ENCODE peak calls at places on chromosomes 16 and 17, in nine cellular contexts. One of them, this sample, is unnamed.

GRCh38 chr17:75356260-75356937 is 49.1 kb downstream of the GRB2 start:
- DNase-seq in DMS153: no peak
- DNase-seq in activated naive CD4-positive, alpha-beta T cell: no peak
- DNase-seq in stimulated activated CD4-positive, alpha-beta T cell treated with anti-CD3 and anti-CD28 coated beads, Interleukin-4, amount 100 ng/mL, for 1 hour: no peak
- DNase-seq in fibroblast of mammary gland: no peak
- DNase-seq in retinal pigment epithelial cell: no peak
- DNase-seq in stimulated activated CD8-positive, alpha-beta memory T cell treated with anti-CD3 and anti-CD28 coated beads, Interleukin-7, amount 100 ng/mL, for 4 hours: no peak
- DNase-seq in cardiac fibroblast: peak
- DNase-seq in ACHN: no peak
- DNase-seq in this sample: no peak

GRCh38 chr17:38421224-38421841 is 6.9 kb upstream of the ARHGAP23 start:
- DNase-seq in DMS153: no peak
- DNase-seq in retinal pigment epithelial cell: no peak
- DNase-seq in ACHN: no peak
- DNase-seq in stimulated activated CD8-positive, alpha-beta memory T cell treated with anti-CD3 and anti-CD28 coated beads, Interleukin-7, amount 100 ng/mL, for 4 hours: no peak
- DNase-seq in fibroblast of mammary gland: peak
- DNase-seq in activated naive CD4-positive, alpha-beta T cell: no peak
- DNase-seq in cardiac fibroblast: peak
- DNase-seq in stimulated activated CD4-positive, alpha-beta T cell treated with anti-CD3 and anti-CD28 coated beads, Interleukin-4, amount 100 ng/mL, for 1 hour: no peak
- DNase-seq in this sample: no peak

GRCh38 chr16:1042076-1042744 is 30.3 kb upstream of the SSTR5 start:
- DNase-seq in DMS153: no peak
- DNase-seq in stimulated activated CD4-positive, alpha-beta T cell treated with anti-CD3 and anti-CD28 coated beads, Interleukin-4, amount 100 ng/mL, for 1 hour: no peak
- DNase-seq in fibroblast of mammary gland: no peak
- DNase-seq in retinal pigment epithelial cell: no peak
- DNase-seq in activated naive CD4-positive, alpha-beta T cell: no peak
- DNase-seq in cardiac fibroblast: no peak
- DNase-seq in stimulated activated CD8-positive, alpha-beta memory T cell treated with anti-CD3 and anti-CD28 coated beads, Interleukin-7, amount 100 ng/mL, for 4 hours: no peak
- DNase-seq in ACHN: no peak
- DNase-seq in this sample: no peak

GRCh38 chr16:53100131-53100748 is 45.4 kb downstream of the CHD9 start:
- DNase-seq in ACHN: no peak
- DNase-seq in stimulated activated CD8-positive, alpha-beta memory T cell treated with anti-CD3 and anti-CD28 coated beads, Interleukin-7, amount 100 ng/mL, for 4 hours: no peak
- DNase-seq in DMS153: no peak
- DNase-seq in cardiac fibroblast: no peak
- DNase-seq in activated naive CD4-positive, alpha-beta T cell: no peak
- DNase-seq in retinal pigment epithelial cell: no peak
- DNase-seq in stimulated activated CD4-positive, alpha-beta T cell treated with anti-CD3 and anti-CD28 coated beads, Interleukin-4, amount 100 ng/mL, for 1 hour: no peak
- DNase-seq in fibroblast of mammary gland: no peak
- DNase-seq in this sample: no peak

GRCh38 chr16:59881366-59881765 is 1147.2 kb upstream of the GOT2 start:
- DNase-seq in stimulated activated CD4-positive, alpha-beta T cell treated with anti-CD3 and anti-CD28 coated beads, Interleukin-4, amount 100 ng/mL, for 1 hour: no peak
- DNase-seq in cardiac fibroblast: no peak
- DNase-seq in DMS153: no peak
- DNase-seq in stimulated activated CD8-positive, alpha-beta memory T cell treated with anti-CD3 and anti-CD28 coated beads, Interleukin-7, amount 100 ng/mL, for 4 hours: no peak
- DNase-seq in fibroblast of mammary gland: no peak
- DNase-seq in retinal pigment epithelial cell: no peak
- DNase-seq in activated naive CD4-positive, alpha-beta T cell: no peak
- DNase-seq in ACHN: no peak
- DNase-seq in this sample: no peak

GRCh38 chr16:82846806-82847205 is 220.0 kb downstream of the CDH13 start:
- DNase-seq in retinal pigment epithelial cell: no peak
- DNase-seq in ACHN: no peak
- DNase-seq in DMS153: no peak
- DNase-seq in cardiac fibroblast: no peak
- DNase-seq in activated naive CD4-positive, alpha-beta T cell: no peak
- DNase-seq in stimulated activated CD4-positive, alpha-beta T cell treated with anti-CD3 and anti-CD28 coated beads, Interleukin-4, amount 100 ng/mL, for 1 hour: no peak
- DNase-seq in fibroblast of mammary gland: peak
- DNase-seq in stimulated activated CD8-positive, alpha-beta memory T cell treated with anti-CD3 and anti-CD28 coated beads, Interleukin-7, amount 100 ng/mL, for 4 hours: no peak
- DNase-seq in this sample: no peak

GRCh38 chr16:56264609-56264972 is 73.3 kb downstream of the GNAO1 start:
- DNase-seq in retinal pigment epithelial cell: no peak
- DNase-seq in cardiac fibroblast: no peak
- DNase-seq in DMS153: no peak
- DNase-seq in stimulated activated CD4-positive, alpha-beta T cell treated with anti-CD3 and anti-CD28 coated beads, Interleukin-4, amount 100 ng/mL, for 1 hour: no peak
- DNase-seq in fibroblast of mammary gland: no peak
- DNase-seq in ACHN: no peak
- DNase-seq in activated naive CD4-positive, alpha-beta T cell: no peak
- DNase-seq in stimulated activated CD8-positive, alpha-beta memory T cell treated with anti-CD3 and anti-CD28 coated beads, Interleukin-7, amount 100 ng/mL, for 4 hours: no peak
- DNase-seq in this sample: no peak

GRCh38 chr16:75616541-75617010 is 6.5 kb downstream of the ADAT1 start:
- DNase-seq in cardiac fibroblast: no peak
- DNase-seq in activated naive CD4-positive, alpha-beta T cell: no peak
- DNase-seq in fibroblast of mammary gland: no peak
- DNase-seq in ACHN: no peak
- DNase-seq in stimulated activated CD4-positive, alpha-beta T cell treated with anti-CD3 and anti-CD28 coated beads, Interleukin-4, amount 100 ng/mL, for 1 hour: no peak
- DNase-seq in DMS153: no peak
- DNase-seq in retinal pigment epithelial cell: no peak
- DNase-seq in stimulated activated CD8-positive, alpha-beta memory T cell treated with anti-CD3 and anti-CD28 coated beads, Interleukin-7, amount 100 ng/mL, for 4 hours: no peak
- DNase-seq in this sample: no peak

GRCh38 chr16:31265329-31266245 is 5.8 kb downstream of the ITGAM start:
- DNase-seq in retinal pigment epithelial cell: no peak
- DNase-seq in cardiac fibroblast: no peak
- DNase-seq in fibroblast of mammary gland: peak
- DNase-seq in ACHN: peak
- DNase-seq in activated naive CD4-positive, alpha-beta T cell: peak
- DNase-seq in stimulated activated CD8-positive, alpha-beta memory T cell treated with anti-CD3 and anti-CD28 coated beads, Interleukin-7, amount 100 ng/mL, for 4 hours: peak
- DNase-seq in stimulated activated CD4-positive, alpha-beta T cell treated with anti-CD3 and anti-CD28 coated beads, Interleukin-4, amount 100 ng/mL, for 1 hour: peak
- DNase-seq in DMS153: no peak
- DNase-seq in this sample: peak

GRCh38 chr16:6428861-6429260 is 903.8 kb upstream of the RBFOX1 start:
- DNase-seq in DMS153: peak
- DNase-seq in retinal pigment epithelial cell: no peak
- DNase-seq in cardiac fibroblast: no peak
- DNase-seq in stimulated activated CD8-positive, alpha-beta memory T cell treated with anti-CD3 and anti-CD28 coated beads, Interleukin-7, amount 100 ng/mL, for 4 hours: no peak
- DNase-seq in ACHN: no peak
- DNase-seq in stimulated activated CD4-positive, alpha-beta T cell treated with anti-CD3 and anti-CD28 coated beads, Interleukin-4, amount 100 ng/mL, for 1 hour: no peak
- DNase-seq in fibroblast of mammary gland: no peak
- DNase-seq in activated naive CD4-positive, alpha-beta T cell: no peak
- DNase-seq in this sample: no peak

GRCh38 chr16:86894168-86894567 is 315.8 kb downstream of the FOXL1 start:
- DNase-seq in DMS153: no peak
- DNase-seq in ACHN: no peak
- DNase-seq in stimulated activated CD4-positive, alpha-beta T cell treated with anti-CD3 and anti-CD28 coated beads, Interleukin-4, amount 100 ng/mL, for 1 hour: no peak
- DNase-seq in stimulated activated CD8-positive, alpha-beta memory T cell treated with anti-CD3 and anti-CD28 coated beads, Interleukin-7, amount 100 ng/mL, for 4 hours: no peak
- DNase-seq in retinal pigment epithelial cell: no peak
- DNase-seq in activated naive CD4-positive, alpha-beta T cell: no peak
- DNase-seq in fibroblast of mammary gland: no peak
- DNase-seq in cardiac fibroblast: no peak
- DNase-seq in this sample: no peak

GRCh38 chr17:83193336-83194188 is 114.2 kb downstream of the METRNL start:
- DNase-seq in retinal pigment epithelial cell: no peak
- DNase-seq in DMS153: no peak
- DNase-seq in stimulated activated CD4-positive, alpha-beta T cell treated with anti-CD3 and anti-CD28 coated beads, Interleukin-4, amount 100 ng/mL, for 1 hour: no peak
- DNase-seq in fibroblast of mammary gland: peak
- DNase-seq in activated naive CD4-positive, alpha-beta T cell: no peak
- DNase-seq in stimulated activated CD8-positive, alpha-beta memory T cell treated with anti-CD3 and anti-CD28 coated beads, Interleukin-7, amount 100 ng/mL, for 4 hours: no peak
- DNase-seq in cardiac fibroblast: no peak
- DNase-seq in ACHN: no peak
- DNase-seq in this sample: no peak

GRCh38 chr17:77709594-77709993 is 248.9 kb upstream of the TNRC6C start:
- DNase-seq in fibroblast of mammary gland: no peak
- DNase-seq in activated naive CD4-positive, alpha-beta T cell: no peak
- DNase-seq in cardiac fibroblast: no peak
- DNase-seq in stimulated activated CD4-positive, alpha-beta T cell treated with anti-CD3 and anti-CD28 coated beads, Interleukin-4, amount 100 ng/mL, for 1 hour: no peak
- DNase-seq in stimulated activated CD8-positive, alpha-beta memory T cell treated with anti-CD3 and anti-CD28 coated beads, Interleukin-7, amount 100 ng/mL, for 4 hours: no peak
- DNase-seq in ACHN: no peak
- DNase-seq in DMS153: no peak
- DNase-seq in retinal pigment epithelial cell: no peak
- DNase-seq in this sample: no peak

GRCh38 chr16:69567031-69567680 is 1.4 kb downstream of the NFAT5 start:
- DNase-seq in ACHN: peak
- DNase-seq in retinal pigment epithelial cell: no peak
- DNase-seq in activated naive CD4-positive, alpha-beta T cell: no peak
- DNase-seq in cardiac fibroblast: no peak
- DNase-seq in DMS153: no peak
- DNase-seq in fibroblast of mammary gland: no peak
- DNase-seq in stimulated activated CD8-positive, alpha-beta memory T cell treated with anti-CD3 and anti-CD28 coated beads, Interleukin-7, amount 100 ng/mL, for 4 hours: no peak
- DNase-seq in stimulated activated CD4-positive, alpha-beta T cell treated with anti-CD3 and anti-CD28 coated beads, Interleukin-4, amount 100 ng/mL, for 1 hour: no peak
- DNase-seq in this sample: peak

GRCh38 chr17:48149174-48150106 is 41.9 kb downstream of the SNX11 start:
- DNase-seq in stimulated activated CD4-positive, alpha-beta T cell treated with anti-CD3 and anti-CD28 coated beads, Interleukin-4, amount 100 ng/mL, for 1 hour: no peak
- DNase-seq in activated naive CD4-positive, alpha-beta T cell: no peak
- DNase-seq in stimulated activated CD8-positive, alpha-beta memory T cell treated with anti-CD3 and anti-CD28 coated beads, Interleukin-7, amount 100 ng/mL, for 4 hours: no peak
- DNase-seq in ACHN: no peak
- DNase-seq in retinal pigment epithelial cell: no peak
- DNase-seq in cardiac fibroblast: no peak
- DNase-seq in DMS153: no peak
- DNase-seq in fibroblast of mammary gland: no peak
- DNase-seq in this sample: no peak

GRCh38 chr17:66637491-66637890 is 197.4 kb upstream of the CACNG5 start:
- DNase-seq in DMS153: no peak
- DNase-seq in fibroblast of mammary gland: no peak
- DNase-seq in activated naive CD4-positive, alpha-beta T cell: no peak
- DNase-seq in stimulated activated CD4-positive, alpha-beta T cell treated with anti-CD3 and anti-CD28 coated beads, Interleukin-4, amount 100 ng/mL, for 1 hour: no peak
- DNase-seq in retinal pigment epithelial cell: no peak
- DNase-seq in cardiac fibroblast: no peak
- DNase-seq in stimulated activated CD8-positive, alpha-beta memory T cell treated with anti-CD3 and anti-CD28 coated beads, Interleukin-7, amount 100 ng/mL, for 4 hours: no peak
- DNase-seq in ACHN: no peak
- DNase-seq in this sample: peak

GRCh38 chr17:44203731-44204452 is 4.2 kb upstream of the ATXN7L3 start:
- DNase-seq in activated naive CD4-positive, alpha-beta T cell: no peak
- DNase-seq in stimulated activated CD4-positive, alpha-beta T cell treated with anti-CD3 and anti-CD28 coated beads, Interleukin-4, amount 100 ng/mL, for 1 hour: peak
- DNase-seq in DMS153: peak
- DNase-seq in retinal pigment epithelial cell: no peak
- DNase-seq in stimulated activated CD8-positive, alpha-beta memory T cell treated with anti-CD3 and anti-CD28 coated beads, Interleukin-7, amount 100 ng/mL, for 4 hours: no peak
- DNase-seq in ACHN: peak
- DNase-seq in fibroblast of mammary gland: peak
- DNase-seq in cardiac fibroblast: peak
- DNase-seq in this sample: no peak

GRCh38 chr16:67530013-67530939 is 1.6 kb downstream of the RIPOR1 start:
- DNase-seq in cardiac fibroblast: peak
- DNase-seq in DMS153: no peak
- DNase-seq in fibroblast of mammary gland: peak
- DNase-seq in activated naive CD4-positive, alpha-beta T cell: no peak
- DNase-seq in stimulated activated CD8-positive, alpha-beta memory T cell treated with anti-CD3 and anti-CD28 coated beads, Interleukin-7, amount 100 ng/mL, for 4 hours: no peak
- DNase-seq in stimulated activated CD4-positive, alpha-beta T cell treated with anti-CD3 and anti-CD28 coated beads, Interleukin-4, amount 100 ng/mL, for 1 hour: peak
- DNase-seq in ACHN: peak
- DNase-seq in retinal pigment epithelial cell: no peak
- DNase-seq in this sample: no peak

GRCh38 chr16:6193718-6194117 is 1096.1 kb upstream of the EEF2KMT start:
- DNase-seq in ACHN: peak
- DNase-seq in DMS153: no peak
- DNase-seq in cardiac fibroblast: no peak
- DNase-seq in retinal pigment epithelial cell: no peak
- DNase-seq in fibroblast of mammary gland: no peak
- DNase-seq in stimulated activated CD8-positive, alpha-beta memory T cell treated with anti-CD3 and anti-CD28 coated beads, Interleukin-7, amount 100 ng/mL, for 4 hours: no peak
- DNase-seq in stimulated activated CD4-positive, alpha-beta T cell treated with anti-CD3 and anti-CD28 coated beads, Interleukin-4, amount 100 ng/mL, for 1 hour: no peak
- DNase-seq in activated naive CD4-positive, alpha-beta T cell: no peak
- DNase-seq in this sample: peak

GRCh38 chr16:87687571-87687910 is 78.2 kb downstream of the KLHDC4 start:
- DNase-seq in ACHN: no peak
- DNase-seq in retinal pigment epithelial cell: no peak
- DNase-seq in cardiac fibroblast: no peak
- DNase-seq in stimulated activated CD4-positive, alpha-beta T cell treated with anti-CD3 and anti-CD28 coated beads, Interleukin-4, amount 100 ng/mL, for 1 hour: no peak
- DNase-seq in fibroblast of mammary gland: no peak
- DNase-seq in DMS153: no peak
- DNase-seq in activated naive CD4-positive, alpha-beta T cell: no peak
- DNase-seq in stimulated activated CD8-positive, alpha-beta memory T cell treated with anti-CD3 and anti-CD28 coated beads, Interleukin-7, amount 100 ng/mL, for 4 hours: no peak
- DNase-seq in this sample: no peak

GRCh38 chr16:81483064-81483969 is 38.7 kb downstream of the CMIP start:
- DNase-seq in cardiac fibroblast: no peak
- DNase-seq in DMS153: no peak
- DNase-seq in activated naive CD4-positive, alpha-beta T cell: no peak
- DNase-seq in ACHN: no peak
- DNase-seq in stimulated activated CD4-positive, alpha-beta T cell treated with anti-CD3 and anti-CD28 coated beads, Interleukin-4, amount 100 ng/mL, for 1 hour: no peak
- DNase-seq in stimulated activated CD8-positive, alpha-beta memory T cell treated with anti-CD3 and anti-CD28 coated beads, Interleukin-7, amount 100 ng/mL, for 4 hours: no peak
- DNase-seq in retinal pigment epithelial cell: no peak
- DNase-seq in fibroblast of mammary gland: peak
- DNase-seq in this sample: no peak

GRCh38 chr16:56999409-57000270 is 10.3 kb downstream of the NLRC5 start:
- DNase-seq in ACHN: no peak
- DNase-seq in DMS153: no peak
- DNase-seq in fibroblast of mammary gland: no peak
- DNase-seq in stimulated activated CD4-positive, alpha-beta T cell treated with anti-CD3 and anti-CD28 coated beads, Interleukin-4, amount 100 ng/mL, for 1 hour: peak
- DNase-seq in stimulated activated CD8-positive, alpha-beta memory T cell treated with anti-CD3 and anti-CD28 coated beads, Interleukin-7, amount 100 ng/mL, for 4 hours: no peak
- DNase-seq in activated naive CD4-positive, alpha-beta T cell: no peak
- DNase-seq in retinal pigment epithelial cell: no peak
- DNase-seq in cardiac fibroblast: no peak
- DNase-seq in this sample: no peak

GRCh38 chr16:705748-706188 is at the start of gene FBXL16:
- DNase-seq in fibroblast of mammary gland: no peak
- DNase-seq in cardiac fibroblast: no peak
- DNase-seq in DMS153: peak
- DNase-seq in stimulated activated CD4-positive, alpha-beta T cell treated with anti-CD3 and anti-CD28 coated beads, Interleukin-4, amount 100 ng/mL, for 1 hour: no peak
- DNase-seq in ACHN: no peak
- DNase-seq in stimulated activated CD8-positive, alpha-beta memory T cell treated with anti-CD3 and anti-CD28 coated beads, Interleukin-7, amount 100 ng/mL, for 4 hours: no peak
- DNase-seq in retinal pigment epithelial cell: no peak
- DNase-seq in activated naive CD4-positive, alpha-beta T cell: no peak
- DNase-seq in this sample: no peak

GRCh38 chr16:54212893-54213292 is 73.7 kb downstream of the IRX3 start:
- DNase-seq in cardiac fibroblast: no peak
- DNase-seq in retinal pigment epithelial cell: no peak
- DNase-seq in DMS153: no peak
- DNase-seq in stimulated activated CD4-positive, alpha-beta T cell treated with anti-CD3 and anti-CD28 coated beads, Interleukin-4, amount 100 ng/mL, for 1 hour: no peak
- DNase-seq in ACHN: no peak
- DNase-seq in fibroblast of mammary gland: no peak
- DNase-seq in stimulated activated CD8-positive, alpha-beta memory T cell treated with anti-CD3 and anti-CD28 coated beads, Interleukin-7, amount 100 ng/mL, for 4 hours: no peak
- DNase-seq in activated naive CD4-positive, alpha-beta T cell: no peak
- DNase-seq in this sample: no peak

GRCh38 chr17:36640346-36640745 is 39.0 kb downstream of the MRM1 start:
- DNase-seq in activated naive CD4-positive, alpha-beta T cell: no peak
- DNase-seq in DMS153: no peak
- DNase-seq in ACHN: no peak
- DNase-seq in stimulated activated CD8-positive, alpha-beta memory T cell treated with anti-CD3 and anti-CD28 coated beads, Interleukin-7, amount 100 ng/mL, for 4 hours: no peak
- DNase-seq in cardiac fibroblast: no peak
- DNase-seq in stimulated activated CD4-positive, alpha-beta T cell treated with anti-CD3 and anti-CD28 coated beads, Interleukin-4, amount 100 ng/mL, for 1 hour: no peak
- DNase-seq in retinal pigment epithelial cell: no peak
- DNase-seq in fibroblast of mammary gland: no peak
- DNase-seq in this sample: no peak

GRCh38 chr17:21545051-21545450 is 147.3 kb upstream of the KCNJ18 start:
- DNase-seq in stimulated activated CD4-positive, alpha-beta T cell treated with anti-CD3 and anti-CD28 coated beads, Interleukin-4, amount 100 ng/mL, for 1 hour: no peak
- DNase-seq in stimulated activated CD8-positive, alpha-beta memory T cell treated with anti-CD3 and anti-CD28 coated beads, Interleukin-7, amount 100 ng/mL, for 4 hours: no peak
- DNase-seq in cardiac fibroblast: no peak
- DNase-seq in DMS153: no peak
- DNase-seq in retinal pigment epithelial cell: no peak
- DNase-seq in activated naive CD4-positive, alpha-beta T cell: no peak
- DNase-seq in fibroblast of mammary gland: no peak
- DNase-seq in ACHN: no peak
- DNase-seq in this sample: no peak

GRCh38 chr16:85473909-85474640 is 139.0 kb upstream of the GSE1 start:
- DNase-seq in activated naive CD4-positive, alpha-beta T cell: no peak
- DNase-seq in fibroblast of mammary gland: peak
- DNase-seq in stimulated activated CD8-positive, alpha-beta memory T cell treated with anti-CD3 and anti-CD28 coated beads, Interleukin-7, amount 100 ng/mL, for 4 hours: no peak
- DNase-seq in retinal pigment epithelial cell: no peak
- DNase-seq in DMS153: peak
- DNase-seq in cardiac fibroblast: no peak
- DNase-seq in ACHN: no peak
- DNase-seq in stimulated activated CD4-positive, alpha-beta T cell treated with anti-CD3 and anti-CD28 coated beads, Interleukin-4, amount 100 ng/mL, for 1 hour: no peak
- DNase-seq in this sample: no peak

GRCh38 chr17:76714336-76714735 is 3.6 kb upstream of the MXRA7 start:
- DNase-seq in DMS153: no peak
- DNase-seq in stimulated activated CD4-positive, alpha-beta T cell treated with anti-CD3 and anti-CD28 coated beads, Interleukin-4, amount 100 ng/mL, for 1 hour: no peak
- DNase-seq in retinal pigment epithelial cell: no peak
- DNase-seq in cardiac fibroblast: no peak
- DNase-seq in ACHN: no peak
- DNase-seq in stimulated activated CD8-positive, alpha-beta memory T cell treated with anti-CD3 and anti-CD28 coated beads, Interleukin-7, amount 100 ng/mL, for 4 hours: no peak
- DNase-seq in fibroblast of mammary gland: no peak
- DNase-seq in activated naive CD4-positive, alpha-beta T cell: no peak
- DNase-seq in this sample: no peak

GRCh38 chr16:47067203-47067602 is 76.5 kb downstream of the NETO2 start:
- DNase-seq in activated naive CD4-positive, alpha-beta T cell: no peak
- DNase-seq in DMS153: no peak
- DNase-seq in stimulated activated CD8-positive, alpha-beta memory T cell treated with anti-CD3 and anti-CD28 coated beads, Interleukin-7, amount 100 ng/mL, for 4 hours: no peak
- DNase-seq in stimulated activated CD4-positive, alpha-beta T cell treated with anti-CD3 and anti-CD28 coated beads, Interleukin-4, amount 100 ng/mL, for 1 hour: no peak
- DNase-seq in cardiac fibroblast: no peak
- DNase-seq in ACHN: no peak
- DNase-seq in fibroblast of mammary gland: no peak
- DNase-seq in retinal pigment epithelial cell: no peak
- DNase-seq in this sample: no peak

GRCh38 chr17:82301916-82302497 is 15.4 kb downstream of the CD7 start:
- DNase-seq in stimulated activated CD8-positive, alpha-beta memory T cell treated with anti-CD3 and anti-CD28 coated beads, Interleukin-7, amount 100 ng/mL, for 4 hours: no peak
- DNase-seq in DMS153: no peak
- DNase-seq in retinal pigment epithelial cell: no peak
- DNase-seq in stimulated activated CD4-positive, alpha-beta T cell treated with anti-CD3 and anti-CD28 coated beads, Interleukin-4, amount 100 ng/mL, for 1 hour: peak
- DNase-seq in ACHN: no peak
- DNase-seq in activated naive CD4-positive, alpha-beta T cell: no peak
- DNase-seq in cardiac fibroblast: no peak
- DNase-seq in fibroblast of mammary gland: no peak
- DNase-seq in this sample: no peak

GRCh38 chr17:73549841-73550430 is 94.3 kb downstream of the SDK2 start:
- DNase-seq in stimulated activated CD4-positive, alpha-beta T cell treated with anti-CD3 and anti-CD28 coated beads, Interleukin-4, amount 100 ng/mL, for 1 hour: no peak
- DNase-seq in activated naive CD4-positive, alpha-beta T cell: no peak
- DNase-seq in stimulated activated CD8-positive, alpha-beta memory T cell treated with anti-CD3 and anti-CD28 coated beads, Interleukin-7, amount 100 ng/mL, for 4 hours: no peak
- DNase-seq in DMS153: no peak
- DNase-seq in fibroblast of mammary gland: no peak
- DNase-seq in retinal pigment epithelial cell: no peak
- DNase-seq in cardiac fibroblast: no peak
- DNase-seq in ACHN: no peak
- DNase-seq in this sample: no peak

This sample was measured in epithelial cell of proximal tubule.